ENCODE peak calls at places on chromosome 3, in seven cellular contexts. P, M, S, E, Y, D and R are unnamed samples.

GRCh38 chr3:126051741-126052140 is 32.2 kb downstream of the SLC41A3 start:
- DNase-seq in P (no peak), M (no peak), S (no peak), E (no peak), Y (no peak), D (no peak), R (no peak)

GRCh38 chr3:8885806-8886205 is 77.5 kb downstream of the RAD18 start:
- DNase-seq in P (no peak), M (no peak), S (no peak), E (no peak), Y (no peak), D (no peak), R (no peak)

GRCh38 chr3:8856721-8857120 is 87.3 kb upstream of the OXTR start:
- DNase-seq in P (no peak), M (no peak), S (no peak), E (no peak), Y (no peak), D (no peak), R (no peak)

GRCh38 chr3:138300657-138301056 is 29.0 kb downstream of the NME9 start:
- DNase-seq in P (no peak), M (no peak), S (no peak), E (no peak), Y (no peak), D (no peak), R (no peak)

GRCh38 chr3:134323966-134324962 is 50.0 kb downstream of the AMOTL2 start:
- DNase-seq in P (no peak), M (no peak), S (no peak), E (no peak), Y (no peak), D (no peak), R (no peak)

GRCh38 chr3:8981700-8982099 is 18.4 kb upstream of the RAD18 start:
- DNase-seq in P (no peak), M (no peak), S (no peak), E (no peak), Y (no peak), D (no peak), R (no peak)

GRCh38 chr3:775178-775885 is 317.5 kb upstream of the CNTN6 start:
- DNase-seq in P (no peak), M (no peak), S (no peak), E (no peak), Y (no peak), D (no peak), R (no peak)

GRCh38 chr3:49566312-49566711 is 12.0 kb downstream of the BSN start:
- DNase-seq in P (no peak), M (no peak), S (no peak), E (no peak), Y (no peak), D (no peak), R (no peak)

GRCh38 chr3:125326957-125327356 is 48.2 kb downstream of the ZNF148 start:
- DNase-seq in P (no peak), M (no peak), S (no peak), E (no peak), Y (no peak), D (no peak), R (no peak)

GRCh38 chr3:30461311-30461710 is 145.1 kb upstream of the TGFBR2 start:
- DNase-seq in P (no peak), M (no peak), S (no peak), E (no peak), Y (no peak), D (no peak), R (no peak)

GRCh38 chr3:134161817-134162396 is 88.8 kb downstream of the RYK start:
- DNase-seq in P (no peak), M (no peak), S (no peak), E (no peak), Y (no peak), D (no peak), R (no peak)

GRCh38 chr3:155876037-155876436 is 5.6 kb downstream of the GMPS start:
- DNase-seq in P (no peak), M (no peak), S (no peak), E (no peak), Y (no peak), D (no peak), R (no peak)